ENCODE peak calls at places on chromosomes 12 and 14, in seven cellular contexts. B is HEK293T, V is GM12878, H is HCT116, D is HepG2, K is H1, Z is WTC11. W is an unnamed sample.

GRCh38 chr12:101671157-101671791 is 26.2 kb upstream of the CHPT1 start:
- DNase-seq in B (no peak), V (peak), D (no peak), Z (no peak), H (no peak), K (no peak), W (no peak)

GRCh38 chr12:124404162-124404561 is 109.3 kb downstream of the RFLNA start:
- DNase-seq in V (no peak), H (no peak), D (no peak), K (no peak), Z (no peak), B (no peak), W (no peak)

GRCh38 chr12:127888948-127889347 is 378.0 kb upstream of the TMEM132C start:
- DNase-seq in B (no peak), D (no peak), Z (no peak), K (no peak), V (no peak), H (no peak), W (no peak)

GRCh38 chr12:48883305-48884171 is 17.9 kb upstream of the RND1 start:
- DNase-seq in B (no peak), Z (peak), V (no peak), K (no peak), H (no peak), D (peak), W (no peak)

GRCh38 chr12:11621797-11622423 is 27.6 kb upstream of the ETV6 start:
- DNase-seq in K (no peak), B (no peak), H (no peak), D (peak), Z (no peak), V (no peak), W (no peak)

GRCh38 chr12:107515446-107515958 is 170.1 kb upstream of the PWP1 start:
- DNase-seq in B (no peak), H (peak), V (no peak), Z (no peak), D (no peak), K (peak), W (no peak)

GRCh38 chr12:124507188-124508109 is 60.0 kb downstream of the NCOR2 start:
- DNase-seq in Z (no peak), D (no peak), V (no peak), B (no peak), K (no peak), H (no peak), W (no peak)

GRCh38 chr12:76020731-76021672 is 10.6 kb downstream of the PHLDA1 start:
- DNase-seq in Z (no peak), K (no peak), H (peak), V (peak), B (no peak), D (no peak), W (no peak)

GRCh38 chr14:103705158-103705523 is 10.1 kb downstream of the XRCC3 start:
- DNase-seq in H (no peak), Z (no peak), V (no peak), D (no peak), B (no peak), K (no peak), W (no peak)

GRCh38 chr14:50397461-50398196 is 948 bp upstream of the CDKL1 start:
- DNase-seq in D (peak), K (no peak), H (no peak), B (no peak), Z (no peak), V (no peak), W (peak)

GRCh38 chr14:95523051-95523817 is 6.8 kb upstream of the SYNE3 start:
- DNase-seq in B (no peak), H (no peak), Z (no peak), V (no peak), K (no peak), D (peak), W (peak)

GRCh38 chr12:113713156-113713555 is 241.5 kb upstream of the LHX5 start:
- DNase-seq in K (no peak), B (no peak), H (no peak), Z (no peak), D (no peak), V (no peak), W (no peak)

GRCh38 chr12:55972045-55972843 is 1.6 kb upstream of the RAB5B start:
- DNase-seq in Z (no peak), B (no peak), K (no peak), D (peak), H (no peak), V (no peak), W (no peak)

GRCh38 chr14:95173518-95173917 is 16.2 kb upstream of the DICER1 start:
- DNase-seq in H (no peak), K (no peak), Z (no peak), D (no peak), B (no peak), V (no peak), W (no peak)

GRCh38 chr12:76921891-76922664 is 43.3 kb upstream of the CSRP2 start:
- DNase-seq in V (no peak), H (no peak), D (no peak), K (no peak), Z (no peak), B (no peak), W (no peak)

GRCh38 chr14:105086833-105087307 is 21.6 kb upstream of the GPR132 start:
- DNase-seq in K (peak), D (peak), Z (peak), V (no peak), H (peak), B (peak), W (peak)

GRCh38 chr12:132257206-132257954 is 72.0 kb downstream of the GALNT9 start:
- DNase-seq in D (no peak), V (no peak), Z (no peak), B (no peak), H (no peak), K (no peak), W (no peak)

GRCh38 chr12:1071182-1071581 is 80.2 kb downstream of the ERC1 start:
- DNase-seq in V (no peak), D (no peak), Z (no peak), H (no peak), K (no peak), B (no peak), W (no peak)

GRCh38 chr14:58331111-58331510 is 32.8 kb downstream of the ARID4A start:
- DNase-seq in B (peak), H (peak), D (peak), Z (peak), V (peak), K (no peak), W (peak)

GRCh38 chr12:83089575-83089974 is 402.9 kb downstream of the TMTC2 start:
- DNase-seq in V (no peak), H (no peak), B (no peak), K (no peak), Z (no peak), D (no peak), W (no peak)

GRCh38 chr14:76034566-76034965 is 49.0 kb downstream of the IFT43 start:
- DNase-seq in H (no peak), Z (no peak), K (no peak), D (no peak), V (no peak), B (no peak), W (no peak)

GRCh38 chr12:81992461-81992860 is 233.3 kb upstream of the PPFIA2 start:
- DNase-seq in D (no peak), V (no peak), H (peak), Z (peak), K (peak), B (peak), W (no peak)

GRCh38 chr14:79585845-79586244 is 625.5 kb downstream of the DIO2 start:
- DNase-seq in B (no peak), D (no peak), Z (no peak), K (no peak), V (no peak), H (no peak), W (no peak)

GRCh38 chr12:124416516-124417395 is 121.9 kb downstream of the RFLNA start:
- DNase-seq in B (no peak), V (no peak), K (no peak), H (no peak), Z (no peak), D (no peak), W (no peak)

GRCh38 chr12:19970116-19970515 is 398.2 kb upstream of the PDE3A start:
- DNase-seq in V (no peak), D (no peak), B (no peak), Z (no peak), K (no peak), H (no peak), W (no peak)

GRCh38 chr12:104365921-104366410 is 62.4 kb downstream of the EID3 start:
- DNase-seq in V (no peak), H (no peak), Z (no peak), B (no peak), D (no peak), K (no peak), W (no peak)

GRCh38 chr14:75088566-75089373 is 19.3 kb downstream of the ZC2HC1C start:
- DNase-seq in Z (peak), D (peak), V (no peak), H (peak), K (no peak), B (peak), W (peak)

GRCh38 chr12:131818821-131819585 is 9.2 kb upstream of the MMP17 start:
- DNase-seq in K (no peak), B (no peak), D (peak), Z (no peak), H (no peak), V (no peak), W (no peak)

GRCh38 chr14:71181215-71182003 is 274.1 kb downstream of the PCNX1 start:
- DNase-seq in D (no peak), K (no peak), H (no peak), V (no peak), Z (no peak), B (no peak), W (no peak)

GRCh38 chr14:90512332-90512951 is 115.6 kb downstream of the CALM1 start:
- DNase-seq in V (no peak), H (no peak), K (no peak), D (no peak), B (no peak), Z (no peak), W (no peak)

GRCh38 chr14:51356381-51356780 is 116.3 kb downstream of the TMX1 start:
- DNase-seq in D (no peak), K (no peak), H (no peak), B (no peak), V (no peak), Z (no peak), W (no peak)

GRCh38 chr12:40597133-40597532 is 95.1 kb upstream of the CNTN1 start:
- DNase-seq in V (no peak), K (no peak), B (no peak), Z (no peak), H (no peak), D (no peak), W (no peak)
- TF ChIP-seq SP1 in V (no peak), K (no peak), B (no peak), Z (no peak), H (no peak), D (no peak), W (no peak)

GRCh38 chr12:121443193-121443829 is 43.4 kb downstream of the RNF34 start:
- DNase-seq in K (peak), Z (peak), B (peak), D (peak), V (no peak), H (peak), W (peak)

GRCh38 chr12:121440768-121441167 is 40.9 kb downstream of the RNF34 start:
- DNase-seq in H (no peak), D (no peak), V (no peak), B (no peak), K (no peak), Z (no peak), W (no peak)

GRCh38 chr12:121442028-121442948 is 42.4 kb downstream of the RNF34 start:
- DNase-seq in Z (no peak), V (no peak), K (no peak), B (no peak), H (no peak), D (no peak), W (no peak)

GRCh38 chr12:121439715-121440114 is 39.8 kb downstream of the RNF34 start:
- DNase-seq in Z (no peak), K (no peak), V (no peak), H (no peak), B (no peak), D (no peak), W (no peak)

GRCh38 chr12:121441555-121441954 is 41.6 kb downstream of the RNF34 start:
- DNase-seq in V (no peak), H (no peak), K (no peak), Z (peak), B (no peak), D (peak), W (no peak)
- TF ChIP-seq SP1 in V (no peak), H (no peak), K (no peak), Z (no peak), B (no peak), D (no peak), W (no peak)

GRCh38 chr14:70096866-70097265 is 91.9 kb downstream of the SLC8A3 start:
- DNase-seq in Z (peak), V (no peak), D (peak), B (peak), H (no peak), K (no peak), W (no peak)
- TF ChIP-seq SP1 in Z (no peak), V (no peak), D (no peak), B (no peak), H (no peak), K (no peak), W (no peak)

GRCh38 chr14:26415618-26416123 is 182.2 kb downstream of the NOVA1 start:
- DNase-seq in V (no peak), B (no peak), D (no peak), H (no peak), Z (no peak), K (no peak), W (no peak)
- TF ChIP-seq SP1 in V (no peak), B (no peak), D (no peak), H (no peak), Z (no peak), K (no peak), W (no peak)

W was measured in K562.